ENCODE peak calls at places on chromosomes 11 and 22, in ten cellular contexts. F is hepatocyte; Q is K562; D is colonic mucosa; A is right atrium auricular region; Y is coronary artery; J is naive thymus-derived CD4-positive, alpha-beta T cell; Z is AG04450; W is neuronal stem cell; O is kidney. E is an unnamed sample.

GRCh38 chr11:117259417-117259816 is 26.9 kb downstream of the RNF214 start:
- DNase-seq in F (no peak), Q (no peak), D (no peak), A (no peak), Y (no peak), J (no peak), Z (no peak), W (no peak), O (no peak), E (no peak)

GRCh38 chr22:31103899-31104694 is 3.3 kb downstream of the SELENOM start:
- DNase-seq in F (no peak), Q (no peak), D (no peak), A (no peak), Y (no peak), J (no peak), Z (no peak), W (no peak), O (no peak), E (no peak)

GRCh38 chr11:128686045-128686741 is 7.7 kb upstream of the FLI1 start:
- DNase-seq in F (no peak), Q (no peak), D (no peak), A (no peak), Y (no peak), J (no peak), Z (no peak), W (no peak), O (peak; percentile 52), E (no peak)

GRCh38 chr11:1623716-1624115 is 1.8 kb upstream of the KRTAP5-4 start:
- DNase-seq in F (no peak), Q (no peak), D (no peak), A (no peak), Y (no peak), J (no peak), Z (no peak), W (no peak), O (peak; percentile 58), E (no peak)

GRCh38 chr11:130918081-130918480 is 1.8 kb upstream of the SNX19 start:
- DNase-seq in F (no peak), Q (no peak), D (no peak), A (no peak), Y (no peak), J (no peak), Z (no peak), W (no peak), O (no peak), E (no peak)

GRCh38 chr22:30940655-30941362 is 27.8 kb downstream of the MORC2 start:
- DNase-seq in F (no peak), Q (no peak), D (no peak), A (no peak), Y (no peak), J (no peak), Z (no peak), W (no peak), O (no peak), E (no peak)

GRCh38 chr22:38699784-38700183 is 959 bp downstream of the JOSD1 start:
- DNase-seq in F (peak; percentile 29), Q (no peak), D (peak; percentile 46), A (no peak), Y (no peak), J (no peak), Z (no peak), W (no peak), O (no peak), E (no peak)

GRCh38 chr11:115737875-115738274 is 233.7 kb upstream of the CADM1 start:
- DNase-seq in F (no peak), Q (no peak), D (no peak), A (no peak), Y (no peak), J (no peak), Z (no peak), W (no peak), O (no peak), E (no peak)

GRCh38 chr11:26028294-26028954 is 303.5 kb upstream of the ANO3 start:
- DNase-seq in F (peak; percentile 8), Q (no peak), D (no peak), A (no peak), Y (no peak), J (no peak), Z (peak; percentile 13), W (no peak), O (no peak), E (no peak)

GRCh38 chr11:10809373-10810199 is 860 bp upstream of the EIF4G2 start:
- DNase-seq in F (no peak), Q (peak; percentile 52), D (peak; percentile 61), A (peak; percentile 65), Y (no peak), J (no peak), Z (peak; percentile 29), W (peak; percentile 72), O (no peak), E (peak; percentile 44)

GRCh38 chr11:131674051-131674755 is 303.8 kb downstream of the NTM start:
- DNase-seq in F (peak; percentile 92), Q (peak; percentile 76), D (peak; percentile 62), A (peak; percentile 74), Y (no peak), J (no peak), Z (peak; percentile 74), W (peak; percentile 64), O (no peak), E (peak; percentile 60)

GRCh38 chr22:27372969-27373670 is 428.4 kb downstream of the MN1 start:
- DNase-seq in F (peak; percentile 91), Q (no peak), D (peak; percentile 86), A (no peak), Y (no peak), J (no peak), Z (no peak), W (peak; percentile 72), O (no peak), E (no peak)

DNA sequence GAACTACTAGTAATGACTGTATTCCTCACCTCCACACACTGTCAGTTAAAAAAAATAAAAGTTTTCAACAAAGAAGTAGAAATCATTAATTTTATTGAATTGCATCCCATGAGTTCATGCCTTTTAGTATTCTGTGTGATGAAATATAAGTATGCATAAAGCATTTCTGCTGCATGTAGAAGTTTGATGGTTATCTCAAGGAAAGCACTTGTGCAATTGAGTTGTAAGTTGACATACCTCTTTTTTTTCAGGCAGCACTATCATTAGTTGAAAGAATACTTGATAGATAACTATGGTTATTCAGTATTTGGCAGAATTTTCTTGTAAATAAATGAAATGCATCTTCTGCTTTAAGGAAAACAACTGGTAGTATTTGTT is 104.4 kb downstream of the STIM1 start:
- DNase-seq in F (no peak), Q (no peak), D (no peak), A (no peak), Y (no peak), J (no peak), Z (no peak), W (no peak), O (no peak), E (no peak)
- H3K27ac ChIP-seq in F (no peak overlapping the region), Q (no peak overlapping the region), D (no peak overlapping the region), A (no peak overlapping the region), Y (no peak overlapping the region), J (no peak overlapping the region), Z (no peak overlapping the region), W (no peak overlapping the region), O (no peak overlapping the region), E (no peak overlapping the region)

GRCh38 chr11:61688368-61689163 is 8.4 kb downstream of the DAGLA start:
- DNase-seq in F (no peak), Q (no peak), D (peak; percentile 90), A (peak; percentile 93), Y (peak; percentile 86), J (no peak), Z (no peak), W (no peak), O (peak; percentile 72), E (no peak)
- H3K27ac ChIP-seq in F (no peak overlapping the region), Q (no peak overlapping the region), D (peak overlapping the region; percentile 93), A (peak overlapping the region; percentile 84), Y (no peak overlapping the region), J (no peak overlapping the region), Z (no peak overlapping the region), W (no peak overlapping the region), O (no peak overlapping the region), E (no peak overlapping the region)

DNA sequence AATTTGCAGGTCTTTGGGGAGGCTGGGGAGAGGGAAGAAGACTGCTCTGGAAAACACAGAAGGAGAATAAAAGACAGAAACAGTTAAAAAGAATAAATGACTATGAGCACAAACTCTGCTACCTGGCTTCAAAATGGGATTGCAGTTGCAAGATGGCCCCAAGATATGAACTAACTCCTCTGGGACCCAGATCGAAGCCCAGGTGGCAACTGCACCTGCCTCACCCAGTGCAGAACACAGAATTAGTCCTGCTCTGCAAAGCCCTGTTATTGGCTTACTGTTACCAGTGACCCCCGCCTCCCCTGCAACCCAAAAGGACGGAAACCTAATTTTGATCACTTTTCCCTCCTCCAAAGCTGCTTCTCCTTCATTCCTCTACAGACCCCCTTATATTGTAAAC is 35.9 kb upstream of the POU2AF1 start:
- DNase-seq in F (no peak), Q (no peak), D (no peak), A (no peak), Y (no peak), J (no peak), Z (no peak), W (no peak), O (no peak), E (no peak)
- H3K27ac ChIP-seq in F (no peak overlapping the region), Q (no peak overlapping the region), D (no peak overlapping the region), A (no peak overlapping the region), Y (no peak overlapping the region), J (no peak overlapping the region), Z (no peak overlapping the region), W (no peak overlapping the region), O (no peak overlapping the region), E (no peak overlapping the region)

GRCh38 chr22:41564563-41564962 is 3.8 kb downstream of the CSDC2 start:
- DNase-seq in F (no peak), Q (no peak), D (no peak), A (no peak), Y (no peak), J (no peak), Z (no peak), W (no peak), O (no peak), E (no peak)

GRCh38 chr22:41561335-41561734 is 525 bp downstream of the CSDC2 start:
- DNase-seq in F (peak; percentile 27), Q (no peak), D (no peak), A (no peak), Y (no peak), J (no peak), Z (no peak), W (no peak), O (no peak), E (peak; percentile 46)

GRCh38 chr22:41561788-41562187 is 978 bp downstream of the CSDC2 start:
- DNase-seq in F (no peak), Q (no peak), D (no peak), A (no peak), Y (no peak), J (no peak), Z (no peak), W (no peak), O (no peak), E (no peak)

GRCh38 chr22:41563051-41563711 is 2.4 kb downstream of the CSDC2 start:
- DNase-seq in F (peak; percentile 55), Q (peak; percentile 57), D (no peak), A (no peak), Y (peak; percentile 85), J (no peak), Z (no peak), W (no peak), O (no peak), E (peak; percentile 83)

DNA sequence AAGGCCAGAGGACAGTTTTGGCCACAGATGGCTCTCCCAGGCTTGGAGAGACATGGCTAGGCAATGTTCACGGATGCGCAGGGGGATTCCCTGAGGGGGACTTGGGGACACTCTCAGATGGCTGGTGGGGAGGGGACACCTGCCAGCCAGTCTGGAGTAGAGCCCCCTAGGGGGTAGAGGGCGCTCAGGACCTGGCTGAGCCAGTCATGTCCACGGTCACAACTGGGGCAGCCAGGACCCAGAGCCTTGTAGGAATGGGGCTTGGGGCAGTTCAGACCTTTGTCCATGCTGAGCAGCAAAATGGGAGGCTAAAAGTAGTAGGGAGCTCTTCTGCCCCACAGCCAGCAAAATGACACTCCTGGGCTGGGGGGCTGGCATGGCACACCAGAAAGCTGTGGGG is 1.7 kb downstream of the CSDC2 start:
- DNase-seq in F (no peak), Q (no peak), D (no peak), A (no peak), Y (no peak), J (no peak), Z (no peak), W (no peak), O (no peak), E (peak; percentile 32)
- H3K27ac ChIP-seq in F (no peak overlapping the region), Q (peak overlapping the region; percentile 62), D (no peak overlapping the region), A (peak overlapping the region; percentile 95), Y (peak overlapping the region; percentile 93), J (no peak overlapping the region), Z (peak overlapping the region; percentile 78), W (no peak overlapping the region), O (peak overlapping the region; percentile 92), E (peak overlapping the region; percentile 81)